ENCODE peak calls at places on chromosomes 11 and 22, in five cellular contexts. C is H9, E is OCI-LY7, W is nephron progenitor cell, N is PC-3. A is an unnamed sample.

GRCh38 chr22:28716686-28717085 is 24.9 kb downstream of the CHEK2 start:
- DNase-seq in C (no peak), E (no peak), W (no peak), N (no peak), A (peak)

GRCh38 chr11:121466063-121466794 is 13.5 kb upstream of the SORL1-AS1 start:
- DNase-seq in C (peak), E (peak), W (peak), N (peak), A (peak)

GRCh38 chr22:35621446-35621845 is 4.3 kb upstream of the MB start:
- DNase-seq in C (no peak), E (no peak), W (no peak), N (no peak), A (peak)

GRCh38 chr22:19057999-19058491 is 64.2 kb downstream of the DGCR2 start:
- DNase-seq in C (no peak), E (no peak), W (no peak), N (no peak), A (no peak)

GRCh38 chr11:72578051-72578450 is 96.2 kb downstream of the PDE2A start:
- DNase-seq in C (no peak), E (no peak), W (no peak), N (no peak), A (no peak)

GRCh38 chr11:35303596-35304392 is 115.6 kb downstream of the SLC1A2 start:
- DNase-seq in C (no peak), E (no peak), W (no peak), N (peak), A (peak)

GRCh38 chr22:37222440-37222971 is 10.2 kb upstream of the SSTR3 start:
- DNase-seq in C (no peak), E (no peak), W (no peak), N (no peak), A (no peak)

GRCh38 chr11:133951484-133952198 is 5.1 kb downstream of the IGSF9B start:
- DNase-seq in C (peak), E (no peak), W (peak), N (peak), A (no peak)

GRCh38 chr11:129451524-129451923 is 75.9 kb downstream of the BARX2 start:
- DNase-seq in C (no peak), E (no peak), W (no peak), N (peak), A (no peak)

GRCh38 chr11:128802358-128802981 is 64.6 kb downstream of the KCNJ1 start:
- DNase-seq in C (peak), E (peak), W (peak), N (peak), A (no peak)

GRCh38 chr11:126578426-126578825 is 222.9 kb downstream of the ST3GAL4 start:
- DNase-seq in C (no peak), E (no peak), W (no peak), N (no peak), A (no peak)

GRCh38 chr11:86592047-86592564 is 80.3 kb downstream of the ME3 start:
- DNase-seq in C (no peak), E (no peak), W (no peak), N (peak), A (peak)

GRCh38 chr11:65593518-65594414 is 1.8 kb downstream of the KCNK7 start:
- DNase-seq in C (peak), E (peak), W (peak), N (peak), A (no peak)

GRCh38 chr11:10208045-10208674 is 85.9 kb downstream of the SBF2 start:
- DNase-seq in C (no peak), E (peak), W (no peak), N (peak), A (peak)

GRCh38 chr22:50282361-50283144 is 12.4 kb upstream of the MAPK11 start:
- DNase-seq in C (no peak), E (no peak), W (no peak), N (peak), A (peak)

GRCh38 chr11:9732453-9732852 is 68.6 kb downstream of the SWAP70 start:
- DNase-seq in C (no peak), E (no peak), W (no peak), N (no peak), A (no peak)

GRCh38 chr11:133947298-133947905 is 9.4 kb downstream of the IGSF9B start:
- DNase-seq in C (peak), E (no peak), W (peak), N (peak), A (peak)

GRCh38 chr11:18064035-18064434 is 18.0 kb upstream of the TPH1 start:
- DNase-seq in C (no peak), E (no peak), W (no peak), N (no peak), A (no peak)

GRCh38 chr11:98561216-98561615 is 459.5 kb upstream of the CNTN5 start:
- DNase-seq in C (peak), E (no peak), W (no peak), N (no peak), A (no peak)

GRCh38 chr11:8692417-8692816 is 9.8 kb downstream of the RPL27A start:
- DNase-seq in C (no peak), E (no peak), W (no peak), N (no peak), A (no peak)

GRCh38 chr11:61773356-61773755 is 19.0 kb downstream of the TMEM258 start:
- DNase-seq in C (no peak), E (no peak), W (peak), N (no peak), A (no peak)

GRCh38 chr11:111283945-111284481 is 14.3 kb upstream of the POU2AF3 start:
- DNase-seq in C (peak), E (no peak), W (no peak), N (no peak), A (peak)

GRCh38 chr11:2572491-2573239 is 127.1 kb downstream of the KCNQ1OT1 start:
- DNase-seq in C (no peak), E (no peak), W (no peak), N (no peak), A (no peak)

GRCh38 chr11:130677486-130678153 is 229.2 kb downstream of the ADAMTS15 start:
- DNase-seq in C (peak), E (no peak), W (no peak), N (peak), A (no peak)

GRCh38 chr11:76086713-76087635 is 119.3 kb downstream of the WNT11 start:
- DNase-seq in C (no peak), E (no peak), W (no peak), N (no peak), A (peak)

GRCh38 chr11:114397349-114397982 is 2.8 kb downstream of the C11orf71 start:
- DNase-seq in C (no peak), E (no peak), W (no peak), N (peak), A (peak)

GRCh38 chr11:2870460-2870859 is 15.1 kb downstream of the CDKN1C start:
- DNase-seq in C (peak), E (no peak), W (no peak), N (no peak), A (no peak)

GRCh38 chr11:46902694-46903093 is 15.7 kb downstream of the LRP4 start:
- DNase-seq in C (no peak), E (no peak), W (no peak), N (no peak), A (no peak)

GRCh38 chr11:99934008-99934407 is 753.1 kb upstream of the ARHGAP42 start:
- DNase-seq in C (no peak), E (no peak), W (no peak), N (peak), A (peak)

GRCh38 chr11:116086426-116086825 is 582.2 kb upstream of the CADM1 start:
- DNase-seq in C (no peak), E (no peak), W (no peak), N (no peak), A (no peak)

GRCh38 chr11:69521461-69521860 is 40.0 kb downstream of the LINC01488 start:
- DNase-seq in C (peak), E (no peak), W (no peak), N (no peak), A (no peak)

GRCh38 chr11:9692696-9693095 is 28.8 kb downstream of the SWAP70 start:
- DNase-seq in C (no peak), E (peak), W (no peak), N (no peak), A (no peak)

GRCh38 chr11:121829159-121829643 is 286.8 kb downstream of the BLID start:
- DNase-seq in C (no peak), E (no peak), W (no peak), N (peak), A (peak)

GRCh38 chr11:46210133-46210636 is 67.3 kb upstream of the CREB3L1 start:
- DNase-seq in C (no peak), E (no peak), W (no peak), N (peak), A (peak)

GRCh38 chr11:10197091-10197490 is 96.9 kb downstream of the SBF2 start:
- DNase-seq in C (no peak), E (no peak), W (no peak), N (peak), A (peak)

GRCh38 chr11:43327987-43328386 is 16.2 kb downstream of the API5 start:
- DNase-seq in C (no peak), E (no peak), W (no peak), N (peak), A (peak)

GRCh38 chr11:134761361-134761760 is 349.3 kb upstream of the B3GAT1 start:
- DNase-seq in C (peak), E (no peak), W (no peak), N (no peak), A (no peak)

GRCh38 chr11:66992041-66992440 is 16.9 kb downstream of the C11orf86 start:
- DNase-seq in C (no peak), E (no peak), W (no peak), N (no peak), A (no peak)

GRCh38 chr22:43828711-43829447 is 16.8 kb upstream of the EFCAB6 start:
- DNase-seq in C (peak), E (no peak), W (no peak), N (no peak), A (peak)
- TF ChIP-seq CTCF in C (peak), E (no peak), W (no peak), N (no peak), A (no peak)

GRCh38 chr22:29729161-29729560 is 9.4 kb downstream of the CABP7 start:
- DNase-seq in C (no peak), E (no peak), W (no peak), N (no peak), A (no peak)

GRCh38 chr22:29724843-29725242 is 5.0 kb downstream of the CABP7 start:
- DNase-seq in C (no peak), E (no peak), W (no peak), N (no peak), A (no peak)

GRCh38 chr22:29726104-29726503 is 6.3 kb downstream of the CABP7 start:
- DNase-seq in C (no peak), E (no peak), W (no peak), N (no peak), A (no peak)

GRCh38 chr22:29726512-29727247 is 6.9 kb downstream of the CABP7 start:
- DNase-seq in C (no peak), E (no peak), W (no peak), N (no peak), A (peak)

GRCh38 chr22:29727248-29727551 is 7.4 kb downstream of the CABP7 start:
- DNase-seq in C (peak), E (peak), W (peak), N (no peak), A (peak)
- TF ChIP-seq CTCF in C (peak), E (peak), W (peak), N (peak), A (peak)

GRCh38 chr11:71421392-71421950 is 26.7 kb downstream of the DHCR7 start:
- DNase-seq in C (no peak), E (peak), W (no peak), N (no peak), A (no peak)

GRCh38 chr11:71425409-71425808 is 22.8 kb downstream of the DHCR7 start:
- DNase-seq in C (no peak), E (peak), W (no peak), N (peak), A (no peak)

GRCh38 chr11:71423181-71423790 is 24.9 kb downstream of the DHCR7 start:
- DNase-seq in C (no peak), E (peak), W (no peak), N (peak), A (no peak)

GRCh38 chr11:71418643-71419042 is 29.6 kb downstream of the DHCR7 start:
- DNase-seq in C (no peak), E (peak), W (no peak), N (no peak), A (no peak)

GRCh38 chr11:71420455-71421241 is 27.5 kb downstream of the DHCR7 start:
- DNase-seq in C (peak), E (peak), W (peak), N (peak), A (peak)
- TF ChIP-seq CTCF in C (peak), E (peak), W (peak), N (peak), A (peak)

GRCh38 chr11:5291207-5291838 is 10.4 kb downstream of the OR51B4 start:
- DNase-seq in C (peak), E (peak), W (no peak), N (peak), A (peak)
- TF ChIP-seq CTCF in C (peak), E (peak), W (peak), N (peak), A (peak)

DNA sequence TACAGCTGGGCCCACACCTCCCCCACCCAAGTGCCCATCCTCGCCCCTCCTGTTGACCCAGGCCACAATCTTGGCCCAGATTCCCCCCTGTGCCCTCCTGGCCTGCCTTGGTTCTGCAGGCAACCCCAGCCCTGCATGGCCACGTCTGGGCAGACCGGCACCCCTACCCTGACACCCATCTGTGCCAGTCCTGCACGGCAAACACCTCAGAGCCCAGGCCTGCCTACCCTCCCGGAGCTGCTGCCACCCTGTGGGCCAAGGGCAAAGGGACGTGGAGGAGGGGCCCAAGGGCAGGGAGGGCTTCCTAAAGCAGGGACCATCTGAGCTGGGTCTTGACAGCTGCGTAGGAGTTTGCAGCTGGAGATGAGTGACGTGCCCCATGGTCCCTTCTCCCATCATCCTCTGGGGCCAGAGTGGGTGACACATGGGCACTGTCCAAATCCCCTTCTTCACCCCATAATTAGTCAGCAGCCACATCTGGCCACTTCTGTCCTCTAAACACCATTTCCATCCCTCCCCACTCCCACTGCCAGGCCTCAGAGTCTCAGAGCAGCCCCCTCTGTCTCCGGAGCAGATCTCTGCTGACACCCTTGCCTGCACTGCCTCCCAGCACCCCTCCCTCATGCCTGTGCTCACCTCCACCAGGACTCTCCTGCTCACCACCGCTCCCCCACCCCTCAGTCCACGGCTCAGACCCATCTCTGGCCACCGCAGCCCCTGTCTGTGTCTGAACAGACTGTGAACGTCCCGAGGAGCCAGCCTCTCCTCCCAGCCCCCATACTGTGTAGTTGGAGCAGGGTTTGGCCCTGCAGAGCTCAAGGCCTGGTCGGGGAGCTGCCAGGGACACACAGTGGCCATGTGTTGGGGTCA is 35.6 kb upstream of the PPARA start:
- DNase-seq in C (no peak), E (no peak), W (no peak), N (no peak), A (peak)
- TF ChIP-seq CTCF in C (no peak), E (peak), W (no peak), N (no peak), A (no peak)